ENCODE peak calls at places on chromosomes 12 and 14, in ten cellular contexts. One of them, this sample, is unnamed.

GRCh38 chr14:106378191-106378590 is 851.8 kb downstream of the TMEM121 start:
- DNase-seq in colonic mucosa: no peak
- DNase-seq in GM23248: no peak
- DNase-seq in MM.1S: peak; percentile 34
- DNase-seq in SK-N-SH: peak; percentile 16
- DNase-seq in neural progenitor cell: no peak
- DNase-seq in neuronal stem cell: no peak
- DNase-seq in astrocyte: no peak
- DNase-seq in IMR-90: no peak
- DNase-seq in mesendoderm: no peak
- DNase-seq in this sample: no peak

GRCh38 chr14:90506748-90507147 is 109.9 kb downstream of the CALM1 start:
- DNase-seq in colonic mucosa: no peak
- DNase-seq in GM23248: no peak
- DNase-seq in MM.1S: no peak
- DNase-seq in SK-N-SH: no peak
- DNase-seq in neural progenitor cell: no peak
- DNase-seq in neuronal stem cell: no peak
- DNase-seq in astrocyte: no peak
- DNase-seq in IMR-90: no peak
- DNase-seq in mesendoderm: no peak
- DNase-seq in this sample: no peak

GRCh38 chr14:89509891-89510290 is 92.9 kb upstream of the FOXN3 start:
- DNase-seq in colonic mucosa: no peak
- DNase-seq in GM23248: peak; percentile 35
- DNase-seq in MM.1S: no peak
- DNase-seq in SK-N-SH: no peak
- DNase-seq in neural progenitor cell: no peak
- DNase-seq in neuronal stem cell: no peak
- DNase-seq in astrocyte: peak; percentile 83
- DNase-seq in IMR-90: peak; percentile 85
- DNase-seq in mesendoderm: peak; percentile 87
- DNase-seq in this sample: peak; percentile 39

GRCh38 chr14:48973136-48973535 is 613.0 kb downstream of the RPS29 start:
- DNase-seq in colonic mucosa: no peak
- DNase-seq in GM23248: peak; percentile 16
- DNase-seq in MM.1S: no peak
- DNase-seq in SK-N-SH: no peak
- DNase-seq in neural progenitor cell: no peak
- DNase-seq in neuronal stem cell: no peak
- DNase-seq in astrocyte: peak; percentile 75
- DNase-seq in IMR-90: peak; percentile 70
- DNase-seq in mesendoderm: no peak
- DNase-seq in this sample: peak; percentile 77

GRCh38 chr12:99605-100004 is 33.0 kb downstream of the IQSEC3 start:
- DNase-seq in colonic mucosa: no peak
- DNase-seq in GM23248: peak; percentile 46
- DNase-seq in MM.1S: no peak
- DNase-seq in SK-N-SH: no peak
- DNase-seq in neural progenitor cell: peak; percentile 71
- DNase-seq in neuronal stem cell: peak; percentile 45
- DNase-seq in astrocyte: peak; percentile 8
- DNase-seq in IMR-90: peak; percentile 50
- DNase-seq in mesendoderm: peak; percentile 53
- DNase-seq in this sample: peak; percentile 19

GRCh38 chr14:60106341-60106740 is 14.6 kb downstream of the PCNX4 start:
- DNase-seq in colonic mucosa: no peak
- DNase-seq in GM23248: peak; percentile 76
- DNase-seq in MM.1S: no peak
- DNase-seq in SK-N-SH: no peak
- DNase-seq in neural progenitor cell: no peak
- DNase-seq in neuronal stem cell: no peak
- DNase-seq in astrocyte: peak; percentile 82
- DNase-seq in IMR-90: peak; percentile 76
- DNase-seq in mesendoderm: no peak
- DNase-seq in this sample: peak; percentile 54

GRCh38 chr12:85663631-85664030 is 172.6 kb downstream of the RASSF9 start:
- DNase-seq in colonic mucosa: no peak
- DNase-seq in GM23248: no peak
- DNase-seq in MM.1S: no peak
- DNase-seq in SK-N-SH: no peak
- DNase-seq in neural progenitor cell: no peak
- DNase-seq in neuronal stem cell: no peak
- DNase-seq in astrocyte: no peak
- DNase-seq in IMR-90: no peak
- DNase-seq in mesendoderm: no peak
- DNase-seq in this sample: no peak

GRCh38 chr14:54683882-54684794 is 117.2 kb downstream of the SAMD4A start:
- DNase-seq in colonic mucosa: peak; percentile 26
- DNase-seq in GM23248: peak; percentile 94
- DNase-seq in MM.1S: no peak
- DNase-seq in SK-N-SH: peak; percentile 66
- DNase-seq in neural progenitor cell: peak; percentile 58
- DNase-seq in neuronal stem cell: no peak
- DNase-seq in astrocyte: peak; percentile 81
- DNase-seq in IMR-90: peak; percentile 80
- DNase-seq in mesendoderm: peak; percentile 79
- DNase-seq in this sample: peak; percentile 85

GRCh38 chr12:106080786-106081185 is 58.0 kb downstream of the NUAK1 start:
- DNase-seq in colonic mucosa: no peak
- DNase-seq in GM23248: peak; percentile 61
- DNase-seq in MM.1S: no peak
- DNase-seq in SK-N-SH: no peak
- DNase-seq in neural progenitor cell: no peak
- DNase-seq in neuronal stem cell: no peak
- DNase-seq in astrocyte: no peak
- DNase-seq in IMR-90: no peak
- DNase-seq in mesendoderm: no peak
- DNase-seq in this sample: no peak

GRCh38 chr12:4164591-4165558 is 108.7 kb upstream of the CCND2 start:
- DNase-seq in colonic mucosa: peak; percentile 50
- DNase-seq in GM23248: peak; percentile 64
- DNase-seq in MM.1S: no peak
- DNase-seq in SK-N-SH: no peak
- DNase-seq in neural progenitor cell: peak; percentile 66
- DNase-seq in neuronal stem cell: peak; percentile 54
- DNase-seq in astrocyte: peak; percentile 59
- DNase-seq in IMR-90: peak; percentile 75
- DNase-seq in mesendoderm: peak; percentile 92
- DNase-seq in this sample: peak; percentile 74

GRCh38 chr12:85363382-85364190 is 83.6 kb downstream of the ALX1 start:
- DNase-seq in colonic mucosa: no peak
- DNase-seq in GM23248: no peak
- DNase-seq in MM.1S: no peak
- DNase-seq in SK-N-SH: no peak
- DNase-seq in neural progenitor cell: no peak
- DNase-seq in neuronal stem cell: no peak
- DNase-seq in astrocyte: peak; percentile 4
- DNase-seq in IMR-90: no peak
- DNase-seq in mesendoderm: no peak
- DNase-seq in this sample: peak; percentile 12

GRCh38 chr12:57896437-57897201 is 44.7 kb upstream of the ATP23 start:
- DNase-seq in colonic mucosa: peak; percentile 83
- DNase-seq in GM23248: peak; percentile 77
- DNase-seq in MM.1S: peak; percentile 31
- DNase-seq in SK-N-SH: peak; percentile 82
- DNase-seq in neural progenitor cell: peak; percentile 78
- DNase-seq in neuronal stem cell: peak; percentile 40
- DNase-seq in astrocyte: peak; percentile 54
- DNase-seq in IMR-90: peak; percentile 64
- DNase-seq in mesendoderm: peak; percentile 70
- DNase-seq in this sample: peak; percentile 86

GRCh38 chr12:6327159-6327558 is 14.7 kb downstream of the TNFRSF1A start:
- DNase-seq in colonic mucosa: no peak
- DNase-seq in GM23248: no peak
- DNase-seq in MM.1S: no peak
- DNase-seq in SK-N-SH: no peak
- DNase-seq in neural progenitor cell: no peak
- DNase-seq in neuronal stem cell: no peak
- DNase-seq in astrocyte: no peak
- DNase-seq in IMR-90: no peak
- DNase-seq in mesendoderm: no peak
- DNase-seq in this sample: no peak
- H3K36me3 ChIP-seq in colonic mucosa: peaks cover 29% of the 10 kb centered on the region
- H3K36me3 ChIP-seq in GM23248: peaks cover 47% of the 10 kb centered on the region
- H3K36me3 ChIP-seq in MM.1S: peaks cover 9% of the 10 kb centered on the region
- H3K36me3 ChIP-seq in SK-N-SH: peaks cover 42% of the 10 kb centered on the region
- H3K36me3 ChIP-seq in neural progenitor cell: no peaks in the 10 kb centered on the region
- H3K36me3 ChIP-seq in neuronal stem cell: peaks cover 17% of the 10 kb centered on the region
- H3K36me3 ChIP-seq in astrocyte: peaks cover 29% of the 10 kb centered on the region
- H3K36me3 ChIP-seq in IMR-90: peaks cover 60% of the 10 kb centered on the region
- H3K36me3 ChIP-seq in mesendoderm: peaks cover 15% of the 10 kb centered on the region
- H3K36me3 ChIP-seq in this sample: peaks cover 45% of the 10 kb centered on the region

GRCh38 chr14:103741876-103742275 is 26.3 kb downstream of the ZFYVE21 start:
- DNase-seq in colonic mucosa: no peak
- DNase-seq in GM23248: no peak
- DNase-seq in MM.1S: no peak
- DNase-seq in SK-N-SH: no peak
- DNase-seq in neural progenitor cell: no peak
- DNase-seq in neuronal stem cell: no peak
- DNase-seq in astrocyte: no peak
- DNase-seq in IMR-90: no peak
- DNase-seq in mesendoderm: no peak
- DNase-seq in this sample: no peak

GRCh38 chr14:103744621-103745395 is 29.2 kb downstream of the ZFYVE21 start:
- DNase-seq in colonic mucosa: no peak
- DNase-seq in GM23248: no peak
- DNase-seq in MM.1S: no peak
- DNase-seq in SK-N-SH: no peak
- DNase-seq in neural progenitor cell: no peak
- DNase-seq in neuronal stem cell: no peak
- DNase-seq in astrocyte: no peak
- DNase-seq in IMR-90: no peak
- DNase-seq in mesendoderm: no peak
- DNase-seq in this sample: no peak

GRCh38 chr14:103745424-103745823 is 29.8 kb downstream of the ZFYVE21 start:
- DNase-seq in colonic mucosa: no peak
- DNase-seq in GM23248: no peak
- DNase-seq in MM.1S: no peak
- DNase-seq in SK-N-SH: no peak
- DNase-seq in neural progenitor cell: no peak
- DNase-seq in neuronal stem cell: no peak
- DNase-seq in astrocyte: no peak
- DNase-seq in IMR-90: no peak
- DNase-seq in mesendoderm: no peak
- DNase-seq in this sample: no peak

GRCh38 chr14:103742499-103743255 is 27.1 kb downstream of the ZFYVE21 start:
- DNase-seq in colonic mucosa: no peak
- DNase-seq in GM23248: no peak
- DNase-seq in MM.1S: no peak
- DNase-seq in SK-N-SH: no peak
- DNase-seq in neural progenitor cell: no peak
- DNase-seq in neuronal stem cell: no peak
- DNase-seq in astrocyte: no peak
- DNase-seq in IMR-90: no peak
- DNase-seq in mesendoderm: no peak
- DNase-seq in this sample: no peak

DNA sequence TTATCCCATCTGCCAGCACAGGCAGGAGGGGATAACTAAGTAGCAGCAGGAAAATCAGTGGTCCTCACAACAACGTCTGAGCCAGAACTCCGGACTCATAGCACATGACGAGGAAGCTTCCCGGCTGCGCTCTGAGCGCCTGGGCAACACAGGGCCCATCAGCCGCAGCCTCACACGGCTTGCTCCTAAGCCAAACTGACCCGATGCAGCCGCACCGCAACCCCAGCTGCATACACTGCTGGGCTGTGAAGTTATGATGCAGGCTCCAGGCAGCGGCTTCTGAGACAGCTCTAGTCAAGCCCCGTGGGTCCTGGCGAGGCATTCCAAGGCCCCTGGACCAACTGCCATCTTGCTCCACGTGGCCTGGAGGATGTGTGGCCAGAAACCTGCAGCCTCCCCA is 28.1 kb downstream of the ZFYVE21 start:
- DNase-seq in colonic mucosa: no peak
- DNase-seq in GM23248: no peak
- DNase-seq in MM.1S: no peak
- DNase-seq in SK-N-SH: no peak
- DNase-seq in neural progenitor cell: no peak
- DNase-seq in neuronal stem cell: no peak
- DNase-seq in astrocyte: no peak
- DNase-seq in IMR-90: no peak
- DNase-seq in mesendoderm: no peak
- DNase-seq in this sample: no peak
- H3K9ac ChIP-seq in colonic mucosa: no peak overlapping the region
- H3K9ac ChIP-seq in GM23248: no peak overlapping the region
- H3K9ac ChIP-seq in MM.1S: no peak overlapping the region
- H3K9ac ChIP-seq in SK-N-SH: no peak overlapping the region
- H3K9ac ChIP-seq in neural progenitor cell: no peak overlapping the region
- H3K9ac ChIP-seq in neuronal stem cell: no peak overlapping the region
- H3K9ac ChIP-seq in astrocyte: no peak overlapping the region
- H3K9ac ChIP-seq in IMR-90: no peak overlapping the region
- H3K9ac ChIP-seq in mesendoderm: no peak overlapping the region
- H3K9ac ChIP-seq in this sample: no peak overlapping the region

DNA sequence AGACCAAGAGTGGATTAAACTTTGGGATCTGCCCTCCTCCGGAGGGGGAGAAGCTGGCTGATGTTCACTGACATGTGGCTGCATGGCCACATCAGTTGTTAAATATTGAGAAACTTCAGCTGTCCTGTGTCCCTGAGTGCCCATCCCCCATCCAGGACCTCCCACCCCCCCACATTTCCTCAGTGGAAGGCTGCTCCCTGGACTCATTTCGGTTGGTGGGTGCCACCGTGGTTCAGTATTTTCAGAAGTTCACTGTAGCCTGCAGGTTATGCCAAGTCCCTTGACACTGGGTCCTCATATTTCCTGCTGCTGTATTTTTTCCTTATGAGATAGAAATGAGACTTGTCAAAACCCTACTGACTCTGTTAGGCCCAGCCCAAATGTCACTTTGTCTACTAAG is 302.4 kb downstream of the CACNA1C start:
- DNase-seq in colonic mucosa: no peak
- DNase-seq in GM23248: no peak
- DNase-seq in MM.1S: no peak
- DNase-seq in SK-N-SH: no peak
- DNase-seq in neural progenitor cell: no peak
- DNase-seq in neuronal stem cell: no peak
- DNase-seq in astrocyte: no peak
- DNase-seq in IMR-90: no peak
- DNase-seq in mesendoderm: no peak
- DNase-seq in this sample: no peak
- H3K4me1 ChIP-seq in colonic mucosa: no peaks in the 10 kb centered on the region
- H3K4me1 ChIP-seq in GM23248: peaks cover 20% of the 10 kb centered on the region
- H3K4me1 ChIP-seq in MM.1S: peaks cover 36% of the 10 kb centered on the region
- H3K4me1 ChIP-seq in SK-N-SH: peaks cover 25% of the 10 kb centered on the region
- H3K4me1 ChIP-seq in neural progenitor cell: peaks cover 13% of the 10 kb centered on the region
- H3K4me1 ChIP-seq in neuronal stem cell: peaks cover 16% of the 10 kb centered on the region
- H3K4me1 ChIP-seq in astrocyte: peaks cover 5% of the 10 kb centered on the region
- H3K4me1 ChIP-seq in IMR-90: peaks cover 6% of the 10 kb centered on the region
- H3K4me1 ChIP-seq in mesendoderm: no peaks in the 10 kb centered on the region
- H3K4me1 ChIP-seq in this sample: peaks cover 7% of the 10 kb centered on the region

DNA sequence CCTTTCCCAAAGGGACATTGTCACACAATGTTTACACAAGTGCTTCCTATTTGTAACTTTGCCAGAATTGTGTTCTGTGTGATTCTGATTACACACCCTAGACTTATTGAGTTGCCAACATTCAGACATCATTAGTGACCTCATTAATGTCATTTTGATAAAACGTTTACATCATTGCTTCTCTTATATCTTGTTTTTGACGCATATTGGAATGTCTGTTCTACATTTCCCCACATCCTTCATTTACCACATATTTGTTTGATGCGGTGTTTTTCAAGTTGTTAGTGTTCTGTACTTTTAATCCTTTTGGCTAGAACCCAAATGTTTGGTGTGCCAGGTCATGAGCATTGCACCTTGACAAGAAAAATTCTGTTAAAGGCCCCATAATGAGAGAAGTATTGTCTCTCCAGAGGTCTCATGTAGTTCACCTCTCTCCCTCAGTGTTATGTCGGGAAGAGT is 305.5 kb downstream of the AEBP2 start:
- DNase-seq in colonic mucosa: no peak
- DNase-seq in GM23248: no peak
- DNase-seq in MM.1S: no peak
- DNase-seq in SK-N-SH: no peak
- DNase-seq in neural progenitor cell: no peak
- DNase-seq in neuronal stem cell: no peak
- DNase-seq in astrocyte: peak; percentile 94
- DNase-seq in IMR-90: peak; percentile 84
- DNase-seq in mesendoderm: no peak
- DNase-seq in this sample: peak; percentile 89
- H3K36me3 ChIP-seq in colonic mucosa: no peaks in the 10 kb centered on the region
- H3K36me3 ChIP-seq in GM23248: no peaks in the 10 kb centered on the region
- H3K36me3 ChIP-seq in MM.1S: no peaks in the 10 kb centered on the region
- H3K36me3 ChIP-seq in SK-N-SH: no peaks in the 10 kb centered on the region
- H3K36me3 ChIP-seq in neural progenitor cell: no peaks in the 10 kb centered on the region
- H3K36me3 ChIP-seq in neuronal stem cell: no peaks in the 10 kb centered on the region
- H3K36me3 ChIP-seq in astrocyte: no peaks in the 10 kb centered on the region
- H3K36me3 ChIP-seq in IMR-90: no peaks in the 10 kb centered on the region
- H3K36me3 ChIP-seq in mesendoderm: no peaks in the 10 kb centered on the region
- H3K36me3 ChIP-seq in this sample: no peaks in the 10 kb centered on the region